ENCODE peak calls at places on chromosomes 13 and 19, in four cellular contexts. V is nephron progenitor cell, C is glutamatergic neuron, J is cerebellum. A is an unnamed sample.

GRCh38 chr19:47514151-47514868 is 553 bp downstream of the NAPA start:
- DNase-seq in V (peak; percentile 33), C (no peak), J (no peak), A (peak; percentile 13)

GRCh38 chr19:15702590-15702930 is 25.3 kb upstream of the OR10H2 start:
- DNase-seq in V (no peak), C (no peak), J (no peak), A (no peak)

GRCh38 chr19:49502866-49503581 is 6.8 kb downstream of the RPS11 start:
- DNase-seq in V (no peak), C (no peak), J (peak; percentile 45), A (peak; percentile 59)

GRCh38 chr19:33376423-33376822 is 2.9 kb downstream of the CEBPG start:
- DNase-seq in V (no peak), C (no peak), J (no peak), A (no peak)

GRCh38 chr19:3184847-3185481 is 766 bp upstream of the NCLN start:
- DNase-seq in V (peak; percentile 65), C (peak; percentile 70), J (peak; percentile 78), A (peak; percentile 79)

GRCh38 chr19:9107375-9107774 is at the start of gene OR7G2:
- DNase-seq in V (no peak), C (no peak), J (no peak), A (no peak)

GRCh38 chr13:36432106-36432544 is at the start of gene CCNA1:
- DNase-seq in V (peak; percentile 76), C (peak; percentile 79), J (peak; percentile 45), A (peak; percentile 79)

GRCh38 chr13:34738251-34739170 is 203.6 kb upstream of the NBEA start:
- DNase-seq in V (no peak), C (no peak), J (peak; percentile 10), A (no peak)

GRCh38 chr19:18586311-18586710 is 2.3 kb upstream of the REX1BD start:
- DNase-seq in V (no peak), C (no peak), J (no peak), A (no peak)

GRCh38 chr19:49840321-49840720 is 10.6 kb upstream of the PTOV1 start:
- DNase-seq in V (no peak), C (no peak), J (no peak), A (no peak)

GRCh38 chr19:48348039-48348438 is 15.7 kb downstream of the TMEM143 start:
- DNase-seq in V (no peak), C (no peak), J (peak; percentile 13), A (no peak)

GRCh38 chr19:44865196-44865767 is 19.2 kb downstream of the NECTIN2 start:
- DNase-seq in V (no peak), C (no peak), J (no peak), A (no peak)

GRCh38 chr19:41330476-41330875 is 20.5 kb downstream of the CCDC97 start:
- DNase-seq in V (no peak), C (no peak), J (no peak), A (no peak)

GRCh38 chr19:40216013-40216776 is 2.0 kb downstream of the TTC9B start:
- DNase-seq in V (no peak), C (no peak), J (no peak), A (no peak)

GRCh38 chr13:45205124-45205523 is 4.3 kb upstream of the KCTD4 start:
- DNase-seq in V (no peak), C (no peak), J (no peak), A (no peak)

GRCh38 chr19:19348266-19348665 is 27.6 kb downstream of the MAU2 start:
- DNase-seq in V (no peak), C (no peak), J (no peak), A (no peak)

GRCh38 chr13:84645196-84646071 is 763.2 kb upstream of the SLITRK1 start:
- DNase-seq in V (no peak), C (no peak), J (no peak), A (no peak)

A was measured in D341Med.